ENCODE peak calls at places on chromosomes 12 and 14, in seven cellular contexts. K is HCT116; G is omental fat pad; P is WTC11; Z is CD4-positive, alpha-beta T cell; I is gastroesophageal sphincter; Y is left ventricle myocardium superior. Q is an unnamed sample.

GRCh38 chr12:119334459-119335170 is at the start of gene CCDC60:
- ATAC-seq in P (peak; percentile 95), K (peak; percentile 27), I (no peak), Y (no peak), G (no peak), Z (no peak), Q (peak; percentile 79)

GRCh38 chr12:94676011-94676709 is 25.8 kb upstream of the TMCC3 start:
- ATAC-seq in P (no peak), I (peak; percentile 60), Z (peak; percentile 89), K (no peak), Y (peak; percentile 77), G (peak; percentile 16), Q (peak; percentile 15)

GRCh38 chr14:84959796-84960515 is 570.0 kb upstream of the FLRT2 start:
- ATAC-seq in K (no peak), P (peak; percentile 69), G (no peak), Y (no peak), Z (no peak), I (no peak), Q (no peak)

GRCh38 chr12:12983420-12984035 is 16.5 kb downstream of the HEBP1 start:
- ATAC-seq in P (no peak), Y (peak; percentile 79), Z (peak; percentile 44), I (peak; percentile 40), K (peak; percentile 81), G (no peak), Q (peak; percentile 69)

GRCh38 chr14:30607156-30607780 is 14.9 kb upstream of the SCFD1 start:
- ATAC-seq in I (no peak), K (no peak), Z (no peak), P (no peak), Y (no peak), G (no peak), Q (peak; percentile 52)

GRCh38 chr12:57131896-57132744 is 3.8 kb downstream of the LRP1 start:
- ATAC-seq in I (no peak), P (no peak), Y (no peak), K (no peak), Z (no peak), G (no peak), Q (no peak)

GRCh38 chr14:97580923-97581495 is 783.8 kb downstream of the VRK1 start:
- ATAC-seq in Z (no peak), P (peak; percentile 82), Y (no peak), G (no peak), I (no peak), K (no peak), Q (peak; percentile 13)

GRCh38 chr12:57272337-57273151 is 21.6 kb upstream of the STAC3 start:
- ATAC-seq in Z (no peak), Y (peak; percentile 87), K (no peak), G (no peak), I (no peak), P (no peak), Q (no peak)

GRCh38 chr12:102740157-102741032 is 176.6 kb downstream of the PAH start:
- ATAC-seq in Y (peak; percentile 27), I (no peak), P (peak; percentile 71), K (peak; percentile 52), Z (no peak), G (no peak), Q (no peak)

GRCh38 chr12:40693503-40693863 is 1.2 kb downstream of the CNTN1 start:
- ATAC-seq in G (peak; percentile 30), K (peak; percentile 70), Z (no peak), Y (no peak), I (peak; percentile 61), P (peak; percentile 53), Q (no peak)

GRCh38 chr12:124771462-124772361 is 92.0 kb downstream of the SCARB1 start:
- ATAC-seq in Y (peak; percentile 68), I (peak; percentile 46), P (peak; percentile 68), Z (peak; percentile 50), G (peak; percentile 39), K (peak; percentile 81), Q (peak; percentile 56)

GRCh38 chr14:69260979-69261605 is 1.1 kb downstream of the GALNT16 start:
- ATAC-seq in I (peak; percentile 26), G (no peak), Z (no peak), P (peak; percentile 43), Y (peak; percentile 74), K (peak; percentile 95), Q (peak; percentile 68)

GRCh38 chr12:110546339-110546738 is 36.8 kb downstream of the PPTC7 start:
- ATAC-seq in K (no peak), G (peak; percentile 63), Y (no peak), P (no peak), Z (no peak), I (peak; percentile 44), Q (peak; percentile 44)

GRCh38 chr12:997505-997904 is 6.5 kb downstream of the ERC1 start:
- ATAC-seq in P (no peak), Z (no peak), G (no peak), I (no peak), Y (no peak), K (no peak), Q (no peak)

GRCh38 chr12:12975322-12976077 is 23.5 kb upstream of the GPRC5D start:
- ATAC-seq in G (no peak), I (no peak), Z (no peak), K (peak; percentile 94), P (peak; percentile 99), Y (peak; percentile 49), Q (peak; percentile 60)

GRCh38 chr12:103314786-103315185 is 181.0 kb downstream of the C12orf42 start:
- ATAC-seq in Y (no peak), G (no peak), K (no peak), P (no peak), I (no peak), Z (no peak), Q (no peak)

GRCh38 chr14:84454114-84454513 is 1075.8 kb upstream of the FLRT2 start:
- ATAC-seq in Z (no peak), P (no peak), Y (no peak), G (no peak), K (no peak), I (no peak), Q (no peak)

GRCh38 chr12:20003252-20003651 is 365.1 kb upstream of the PDE3A start:
- ATAC-seq in P (no peak), Z (no peak), I (no peak), G (no peak), Y (no peak), K (no peak), Q (no peak)

GRCh38 chr14:72588521-72588920 is 305.4 kb downstream of the DPF3 start:
- ATAC-seq in P (no peak), G (no peak), K (no peak), I (no peak), Z (no peak), Y (no peak), Q (no peak)

GRCh38 chr14:51836417-51836816 is 24.0 kb upstream of the GNG2 start:
- ATAC-seq in G (no peak), Y (no peak), Z (no peak), K (no peak), I (no peak), P (no peak), Q (no peak)

GRCh38 chr14:36941783-36942521 is 230.5 kb downstream of the SLC25A21 start:
- ATAC-seq in Z (no peak), K (peak; percentile 93), I (no peak), Y (peak; percentile 74), G (peak; percentile 71), P (peak; percentile 88), Q (peak; percentile 90)

Q was measured in esophagus mucosa.